ENCODE peak calls at places on chromosomes 4 and X, in seven cellular contexts. M is H9, X is B cell, W is thyroid gland, U is endothelial cell, Z is esophagus squamous epithelium, P is activated B cell treated with CpG ODN at 0.5 μM for 24 hours. B is an unnamed sample.

GRCh38 chr4:76200771-76201224 is 12.8 kb downstream of the SCARB2 start:
- DNase-seq in M (no peak), X (no peak), W (peak), U (no peak), Z (no peak), P (no peak), B (peak)

GRCh38 chrX:145213504-145213903 is 33.8 kb upstream of the SPANXN1 start:
- DNase-seq in M (no peak), X (no peak), W (no peak), U (no peak), Z (no peak), P (no peak), B (peak)

GRCh38 chrX:112163916-112164315 is 81.3 kb upstream of the TRPC5 start:
- DNase-seq in M (no peak), X (no peak), W (no peak), U (no peak), Z (no peak), P (no peak), B (no peak)

GRCh38 chr4:74292111-74292870 is 16.0 kb upstream of the EPGN start:
- DNase-seq in M (no peak), X (no peak), W (no peak), U (no peak), Z (no peak), P (no peak), B (no peak)

GRCh38 chr4:106039796-106040195 is 144.5 kb downstream of the NPNT start:
- DNase-seq in M (no peak), X (no peak), W (no peak), U (no peak), Z (no peak), P (no peak), B (no peak)

GRCh38 chrX:129347291-129347690 is 176.0 kb downstream of the SMARCA1 start:
- DNase-seq in M (peak), X (no peak), W (no peak), U (no peak), Z (no peak), P (no peak), B (no peak)

GRCh38 chr4:8078109-8078494 is 80.5 kb downstream of the ABLIM2 start:
- DNase-seq in M (no peak), X (no peak), W (no peak), U (no peak), Z (no peak), P (no peak), B (no peak)

GRCh38 chrX:19225906-19226305 is 103.6 kb upstream of the ADGRG2 start:
- DNase-seq in M (peak), X (no peak), W (peak), U (no peak), Z (no peak), P (no peak), B (no peak)

GRCh38 chr4:152352645-152353116 is 183.2 kb downstream of the FBXW7 start:
- DNase-seq in M (peak), X (no peak), W (peak), U (peak), Z (no peak), P (no peak), B (peak)

GRCh38 chr4:109359040-109359646 is 56.7 kb upstream of the COL25A1 start:
- DNase-seq in M (no peak), X (no peak), W (no peak), U (no peak), Z (no peak), P (no peak), B (peak)

GRCh38 chr4:51998837-51999236 is 21.3 kb downstream of the LRRC66 start:
- DNase-seq in M (no peak), X (no peak), W (no peak), U (no peak), Z (no peak), P (no peak), B (no peak)

GRCh38 chr4:67702166-67702565 is 1.2 kb upstream of the UBA6 start:
- DNase-seq in M (no peak), X (no peak), W (no peak), U (no peak), Z (no peak), P (no peak), B (no peak)

GRCh38 chr4:109303141-109303499 is 662 bp upstream of the COL25A1 start:
- DNase-seq in M (no peak), X (no peak), W (peak), U (peak), Z (no peak), P (no peak), B (peak)

GRCh38 chr4:67744561-67745283 is 9.5 kb downstream of the GNRHR start:
- DNase-seq in M (no peak), X (no peak), W (no peak), U (no peak), Z (no peak), P (no peak), B (no peak)

GRCh38 chrX:30971761-30972603 is 82.9 kb upstream of the TAB3 start:
- DNase-seq in M (peak), X (peak), W (peak), U (peak), Z (no peak), P (no peak), B (peak)

GRCh38 chr4:71487324-71487677 is 148.5 kb downstream of the SLC4A4 start:
- DNase-seq in M (no peak), X (no peak), W (peak), U (no peak), Z (no peak), P (no peak), B (no peak)

GRCh38 chr4:108651068-108651794 is 832 bp downstream of the OSTC start:
- DNase-seq in M (no peak), X (no peak), W (no peak), U (no peak), Z (no peak), P (no peak), B (no peak)

GRCh38 chrX:71095971-71096701 is 485 bp downstream of the FOXO4 start:
- DNase-seq in M (no peak), X (no peak), W (no peak), U (peak), Z (no peak), P (peak), B (no peak)

GRCh38 chr4:77065382-77065781 is 10.4 kb downstream of the CCNI start:
- DNase-seq in M (no peak), X (no peak), W (no peak), U (no peak), Z (no peak), P (no peak), B (no peak)

GRCh38 chr4:5751073-5751917 is 40.3 kb downstream of the EVC start:
- DNase-seq in M (peak), X (no peak), W (no peak), U (no peak), Z (no peak), P (no peak), B (no peak)

GRCh38 chrX:96688789-96689188 is 4.1 kb downstream of the DIAPH2 start:
- DNase-seq in M (no peak), X (no peak), W (no peak), U (no peak), Z (no peak), P (no peak), B (no peak)

GRCh38 chr4:73690051-73690744 is 50.2 kb upstream of the CXCL8 start:
- DNase-seq in M (no peak), X (no peak), W (no peak), U (no peak), Z (no peak), P (no peak), B (no peak)

GRCh38 chrX:20217279-20217678 is 49.4 kb downstream of the RPS6KA3 start:
- DNase-seq in M (no peak), X (no peak), W (no peak), U (no peak), Z (no peak), P (no peak), B (no peak)

GRCh38 chr4:170949084-170949483 is 859.3 kb upstream of the AADAT start:
- DNase-seq in M (no peak), X (no peak), W (no peak), U (no peak), Z (no peak), P (no peak), B (no peak)

GRCh38 chr4:3699678-3700077 is 66.5 kb upstream of the ADRA2C start:
- DNase-seq in M (no peak), X (no peak), W (no peak), U (no peak), Z (no peak), P (no peak), B (no peak)

GRCh38 chr4:48388504-48389154 is 47.3 kb downstream of the SLAIN2 start:
- DNase-seq in M (no peak), X (no peak), W (no peak), U (no peak), Z (no peak), P (no peak), B (no peak)

GRCh38 chr4:3484057-3484973 is 21.2 kb downstream of the DOK7 start:
- DNase-seq in M (no peak), X (peak), W (peak), U (no peak), Z (no peak), P (peak), B (no peak)

GRCh38 chrX:132622130-132622529 is 133.3 kb upstream of the MBNL3 start:
- DNase-seq in M (no peak), X (no peak), W (no peak), U (no peak), Z (no peak), P (no peak), B (peak)

GRCh38 chr4:53421791-53422190 is 44.4 kb downstream of the FIP1L1 start:
- DNase-seq in M (no peak), X (no peak), W (no peak), U (no peak), Z (no peak), P (no peak), B (no peak)

GRCh38 chr4:48129307-48130014 is 4.6 kb downstream of the TXK start:
- DNase-seq in M (no peak), X (no peak), W (peak), U (no peak), Z (no peak), P (no peak), B (peak)

GRCh38 chr4:5863461-5864113 is 29.3 kb downstream of the CRMP1 start:
- DNase-seq in M (no peak), X (no peak), W (no peak), U (no peak), Z (no peak), P (no peak), B (peak)

GRCh38 chr4:147094228-147094627 is 148.6 kb upstream of the TTC29 start:
- DNase-seq in M (no peak), X (no peak), W (peak), U (no peak), Z (no peak), P (no peak), B (no peak)

GRCh38 chr4:20456416-20456815 is 204.7 kb downstream of the SLIT2 start:
- DNase-seq in M (no peak), X (no peak), W (no peak), U (no peak), Z (no peak), P (no peak), B (no peak)

GRCh38 chr4:7771056-7771455 is 168.6 kb downstream of the AFAP1 start:
- DNase-seq in M (no peak), X (no peak), W (no peak), U (no peak), Z (no peak), P (no peak), B (peak)

GRCh38 chr4:184648220-184649025 is 824 bp downstream of the CASP3 start:
- DNase-seq in M (peak), X (peak), W (peak), U (peak), Z (peak), P (peak), B (peak)

GRCh38 chrX:120642871-120643270 is 13.0 kb upstream of the C1GALT1C1 start:
- DNase-seq in M (no peak), X (no peak), W (no peak), U (no peak), Z (no peak), P (no peak), B (no peak)

GRCh38 chrX:24694825-24695224 is 1.1 kb downstream of the POLA1 start:
- DNase-seq in M (no peak), X (no peak), W (no peak), U (no peak), Z (no peak), P (no peak), B (no peak)

GRCh38 chrX:24692305-24692704 is 1.4 kb upstream of the POLA1 start:
- DNase-seq in M (peak), X (no peak), W (no peak), U (no peak), Z (no peak), P (no peak), B (no peak)

GRCh38 chrX:24696241-24696640 is 2.5 kb downstream of the POLA1 start:
- DNase-seq in M (no peak), X (no peak), W (no peak), U (no peak), Z (no peak), P (no peak), B (no peak)

DNA sequence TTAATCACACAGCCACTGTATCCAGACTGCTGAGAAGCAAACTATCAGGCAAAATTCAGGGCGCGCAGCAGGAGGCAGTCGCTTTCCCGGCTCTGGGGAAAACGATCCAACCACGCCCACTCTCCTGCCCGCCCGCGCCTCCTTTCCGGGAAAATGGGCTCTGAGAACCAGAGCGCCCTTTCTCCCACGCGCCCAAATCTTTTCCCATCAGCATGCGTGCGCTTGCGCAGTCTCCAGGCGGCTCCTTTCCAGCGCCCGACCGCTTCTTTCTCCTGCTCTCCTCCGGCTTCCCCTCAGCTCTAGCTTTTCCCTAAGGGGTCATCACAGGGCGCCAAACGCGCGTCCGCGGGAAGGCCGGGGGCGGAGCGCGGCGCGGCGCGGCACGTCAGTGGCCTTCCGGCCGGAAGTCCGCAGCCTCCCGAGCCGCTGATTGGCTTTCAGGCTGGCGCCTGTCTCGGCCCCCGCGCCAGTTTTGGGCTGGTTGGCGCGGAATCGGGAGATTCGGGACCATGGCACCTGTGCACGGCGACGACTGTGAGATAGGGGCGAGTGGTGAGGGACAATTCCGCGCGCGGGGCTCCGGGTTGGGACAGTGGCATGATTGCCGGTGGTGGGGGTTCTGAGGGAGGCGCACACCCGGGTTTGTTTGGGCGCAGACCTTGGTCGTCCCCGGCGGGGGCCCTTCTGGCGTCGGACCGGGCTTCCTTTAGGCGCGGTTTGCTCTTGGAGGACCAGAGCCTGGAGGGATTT is at the start of gene POLA1:
- DNase-seq in M (peak), X (peak), W (peak), U (peak), Z (peak), P (peak), B (peak)
- TF ChIP-seq CTCF in M (no peak), X (no peak), W (no peak), U (no peak), Z (no peak), P (no peak), B (no peak)

GRCh38 chrX:123976671-123977316 is 15.3 kb downstream of the STAG2 start:
- DNase-seq in M (no peak), X (no peak), W (no peak), U (no peak), Z (no peak), P (no peak), B (no peak)
- TF ChIP-seq CTCF in M (peak), X (peak), W (no peak), U (no peak), Z (no peak), P (no peak), B (no peak)

GRCh38 chr4:172688536-172688935 is 480.1 kb upstream of the GALNT7 start:
- DNase-seq in M (no peak), X (no peak), W (no peak), U (no peak), Z (no peak), P (no peak), B (no peak)
- TF ChIP-seq CTCF in M (no peak), X (no peak), W (no peak), U (no peak), Z (no peak), P (no peak), B (no peak)

GRCh38 chr4:100061835-100062234 is 111.8 kb upstream of the H2AZ1 start:
- DNase-seq in M (no peak), X (no peak), W (no peak), U (no peak), Z (no peak), P (no peak), B (no peak)

GRCh38 chr4:100062921-100063320 is 112.8 kb upstream of the H2AZ1 start:
- DNase-seq in M (no peak), X (no peak), W (no peak), U (no peak), Z (no peak), P (no peak), B (no peak)

GRCh38 chr4:100060765-100061416 is 110.8 kb upstream of the H2AZ1 start:
- DNase-seq in M (no peak), X (no peak), W (no peak), U (no peak), Z (no peak), P (no peak), B (no peak)

GRCh38 chr4:100059467-100059866 is 109.4 kb upstream of the H2AZ1 start:
- DNase-seq in M (no peak), X (no peak), W (no peak), U (no peak), Z (no peak), P (no peak), B (no peak)

GRCh38 chr4:100063355-100063754 is 113.3 kb upstream of the H2AZ1 start:
- DNase-seq in M (no peak), X (no peak), W (no peak), U (no peak), Z (no peak), P (no peak), B (no peak)
- TF ChIP-seq CTCF in M (peak), X (no peak), W (no peak), U (no peak), Z (no peak), P (no peak), B (peak)

DNA sequence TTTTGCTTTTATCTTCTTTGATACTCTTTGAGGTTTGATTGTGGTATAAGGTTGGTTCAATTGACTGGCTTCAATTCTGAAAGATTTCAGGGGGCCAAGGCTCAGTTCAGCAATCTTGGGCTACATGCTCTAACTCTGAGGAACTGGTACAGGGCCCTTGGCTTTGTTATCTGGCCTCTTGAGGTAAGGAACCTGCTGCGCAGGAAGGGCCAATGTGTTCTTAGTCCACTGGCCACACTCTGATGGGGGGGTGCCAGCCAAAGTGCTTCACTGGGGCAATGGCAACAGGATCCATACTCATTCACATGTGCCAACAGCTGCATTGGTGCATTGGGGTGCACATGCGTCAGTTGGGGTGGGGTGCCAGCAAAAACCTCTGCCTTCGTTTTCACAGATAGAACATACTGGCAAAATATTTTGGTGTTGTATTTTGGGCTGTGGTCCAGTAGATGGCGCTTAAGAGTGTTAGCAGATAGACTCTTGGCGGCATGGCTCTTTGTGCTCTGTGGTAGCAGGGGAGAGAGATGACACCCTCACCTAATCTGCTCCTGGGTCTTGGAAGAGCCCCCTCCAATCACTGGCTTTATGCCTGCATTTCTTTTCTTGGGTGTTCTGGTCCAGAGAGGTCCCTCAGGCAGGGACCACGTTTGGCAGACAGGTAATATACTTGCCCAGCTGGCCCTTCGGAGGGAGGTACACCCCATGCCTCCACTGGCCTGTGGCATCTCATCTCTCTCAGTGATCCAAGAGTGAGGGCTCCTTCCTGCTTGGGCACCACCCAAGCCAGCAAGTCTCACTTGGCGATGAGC is 42.9 kb downstream of the NDST3 start:
- DNase-seq in M (peak), X (no peak), W (no peak), U (peak), Z (no peak), P (no peak), B (peak)
- TF ChIP-seq CTCF in M (peak), X (no peak), W (no peak), U (peak), Z (no peak), P (no peak), B (peak)

GRCh38 chrX:5683996-5684395 is 544.7 kb downstream of the NLGN4X start:
- DNase-seq in M (no peak), X (no peak), W (no peak), U (no peak), Z (no peak), P (no peak), B (no peak)

DNA sequence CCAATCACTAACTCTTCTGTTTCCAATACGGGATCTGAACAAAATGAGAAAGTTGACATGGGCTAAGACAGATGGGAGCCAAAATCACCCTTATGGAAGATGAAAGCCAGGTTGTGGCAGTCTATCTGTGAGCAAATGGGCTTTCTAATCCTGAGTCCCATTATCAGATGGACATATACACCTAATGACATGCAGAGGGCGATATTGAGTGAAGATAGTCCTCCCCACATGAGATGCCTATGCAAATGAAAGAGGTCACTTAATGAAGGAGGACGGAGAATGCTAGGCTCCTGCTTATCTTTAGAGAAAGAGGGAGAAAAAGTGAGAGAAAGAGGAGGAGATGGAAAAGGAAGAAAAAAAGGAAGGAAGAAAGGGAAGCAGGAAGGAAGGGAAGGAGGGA is 547.5 kb downstream of the NLGN4X start:
- DNase-seq in M (no peak), X (no peak), W (no peak), U (no peak), Z (no peak), P (no peak), B (no peak)
- TF ChIP-seq CTCF in M (peak), X (no peak), W (no peak), U (no peak), Z (no peak), P (no peak), B (no peak)

DNA sequence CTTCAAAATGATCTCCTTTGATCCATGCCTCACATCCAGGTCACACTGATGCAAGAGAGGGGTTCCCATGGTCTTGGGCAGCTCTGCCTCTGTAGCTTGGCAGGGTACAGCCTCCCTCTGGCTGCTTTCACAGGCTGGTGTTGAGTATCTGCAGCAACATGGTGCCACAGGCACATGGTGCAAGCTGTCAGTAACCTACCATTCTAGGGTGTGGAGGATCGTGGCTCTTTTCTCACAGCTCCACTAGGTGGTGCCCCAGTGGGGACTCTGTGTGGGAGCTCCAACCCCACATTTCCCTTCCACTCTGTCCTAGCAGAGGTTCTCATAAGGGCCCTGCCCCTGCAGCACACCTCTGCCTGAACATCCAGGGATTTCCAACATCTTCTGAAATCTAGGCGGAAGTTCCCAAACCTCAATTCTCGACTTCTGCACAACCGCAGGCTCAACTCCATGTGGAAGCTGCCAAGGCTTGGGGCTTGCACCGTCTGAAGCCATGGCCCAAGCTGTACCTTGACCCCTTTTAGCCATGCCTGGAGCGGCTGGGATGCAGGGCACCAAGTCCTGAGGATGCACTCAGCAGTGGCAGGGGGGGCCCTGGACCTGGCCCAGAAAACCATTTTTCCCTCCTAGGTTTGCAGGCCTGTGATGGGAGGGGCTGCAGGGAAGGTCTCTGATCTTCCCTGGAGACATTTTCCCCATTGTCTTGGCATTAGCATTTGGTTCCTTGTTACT is 137.8 kb upstream of the NUDT6 start:
- DNase-seq in M (peak), X (no peak), W (no peak), U (no peak), Z (no peak), P (no peak), B (peak)
- TF ChIP-seq CTCF in M (peak), X (no peak), W (no peak), U (no peak), Z (no peak), P (no peak), B (no peak)

B was measured in activated CD8-positive, alpha-beta T cell treated with anti-CD3 and anti-CD28 coated beads for 36 hours.